ENCODE peak calls at places on chromosome 21, in eight cellular contexts. T is left ventricle myocardium inferior; P is CD4-positive, alpha-beta memory T cell; Q is SK-N-SH; E is GM23338; K is right atrium auricular region; G is ovary; M is Karpas-422. I is an unnamed sample.
A peak's percentile ranks its signal among the peaks of the same experiment; 100 is the strongest.

GRCh38 chr21:38311765-38312164 is 55.0 kb downstream of the KCNJ15 start:
- DNase-seq in M (no peak), T (no peak), G (no peak), P (no peak), E (no peak), K (no peak), Q (no peak), I (no peak)

GRCh38 chr21:36542312-36543101 is 62.6 kb upstream of the CLDN14 start:
- DNase-seq in Q (no peak), E (peak; percentile 85), M (peak; percentile 48), P (no peak), K (no peak), G (no peak), T (no peak), I (no peak)

GRCh38 chr21:42557420-42557819 is 43.8 kb downstream of the SLC37A1 start:
- DNase-seq in E (no peak), Q (no peak), K (no peak), M (no peak), T (no peak), P (no peak), G (no peak), I (no peak)

GRCh38 chr21:38159355-38159754 is 97.4 kb upstream of the KCNJ15 start:
- DNase-seq in Q (peak; percentile 57), M (peak; percentile 86), T (peak; percentile 21), K (peak; percentile 72), G (peak; percentile 50), P (peak; percentile 45), E (peak; percentile 89), I (peak; percentile 62)

GRCh38 chr21:44466996-44467858 is 11.9 kb downstream of the LRRC3 start:
- DNase-seq in M (no peak), T (no peak), P (no peak), Q (no peak), K (no peak), E (no peak), G (no peak), I (no peak)

GRCh38 chr21:23384679-23385078 is 2222.6 kb downstream of the MRPL39 start:
- DNase-seq in E (peak; percentile 74), G (no peak), T (no peak), M (no peak), Q (no peak), P (no peak), K (no peak), I (no peak)

GRCh38 chr21:42004406-42005199 is 5.6 kb downstream of the ZBTB21 start:
- DNase-seq in P (no peak), M (no peak), K (no peak), T (no peak), E (no peak), Q (no peak), G (no peak), I (no peak)

GRCh38 chr21:42398414-42399030 is 2.7 kb upstream of the TMPRSS3 start:
- DNase-seq in E (no peak), K (no peak), T (no peak), Q (no peak), G (no peak), M (peak; percentile 51), P (no peak), I (no peak)

GRCh38 chr21:42781150-42781980 is 98.0 kb downstream of the WDR4 start:
- DNase-seq in T (no peak), Q (peak; percentile 83), M (no peak), G (peak; percentile 65), E (peak; percentile 63), K (no peak), P (no peak), I (no peak)

GRCh38 chr21:20523191-20523590 is 475.0 kb upstream of the NCAM2 start:
- DNase-seq in T (no peak), E (no peak), M (no peak), G (no peak), P (no peak), K (no peak), Q (no peak), I (no peak)

GRCh38 chr21:42164064-42164789 is 54.7 kb upstream of the ABCG1 start:
- DNase-seq in G (no peak), Q (peak; percentile 52), P (peak; percentile 51), K (no peak), M (peak; percentile 71), T (peak; percentile 61), E (peak; percentile 58), I (peak; percentile 65)

GRCh38 chr21:44291078-44291935 is 5.6 kb downstream of the AIRE start:
- DNase-seq in M (no peak), Q (no peak), T (no peak), K (no peak), E (no peak), P (no peak), G (no peak), I (no peak)

GRCh38 chr21:33685613-33686197 is 43.4 kb downstream of the ITSN1 start:
- DNase-seq in M (no peak), P (no peak), T (no peak), E (peak; percentile 41), K (no peak), Q (no peak), G (no peak), I (no peak)

GRCh38 chr21:45487891-45488600 is 54.2 kb downstream of the SLC19A1 start:
- DNase-seq in M (no peak), G (no peak), K (no peak), E (no peak), T (no peak), P (no peak), Q (no peak), I (no peak)

GRCh38 chr21:45485686-45486442 is 56.4 kb downstream of the SLC19A1 start:
- DNase-seq in Q (no peak), P (no peak), G (no peak), M (no peak), T (no peak), K (no peak), E (no peak), I (no peak)

GRCh38 chr21:45487161-45487806 is 55.0 kb downstream of the SLC19A1 start:
- DNase-seq in M (no peak), T (no peak), Q (no peak), E (no peak), G (no peak), P (no peak), K (no peak), I (peak; percentile 8)

GRCh38 chr21:45484318-45484717 is 57.9 kb downstream of the SLC19A1 start:
- DNase-seq in K (no peak), M (no peak), Q (no peak), E (no peak), G (no peak), T (no peak), P (no peak), I (no peak)

GRCh38 chr21:45486443-45487160 is 55.6 kb downstream of the SLC19A1 start:
- DNase-seq in G (no peak), M (no peak), T (no peak), E (no peak), Q (no peak), K (no peak), P (no peak), I (no peak)
- H3K27ac ChIP-seq in G (no peak overlapping the region), M (no peak overlapping the region), T (no peak overlapping the region), E (no peak overlapping the region), Q (no peak overlapping the region), K (no peak overlapping the region), P (no peak overlapping the region), I (no peak overlapping the region)

GRCh38 chr21:46299167-46299566 is 13.0 kb downstream of the YBEY start:
- DNase-seq in P (no peak), K (no peak), E (no peak), M (no peak), Q (no peak), T (no peak), G (no peak), I (no peak)

GRCh38 chr21:46297311-46298082 is 11.4 kb downstream of the YBEY start:
- DNase-seq in P (peak; percentile 10), G (peak; percentile 43), Q (no peak), E (peak; percentile 79), T (peak; percentile 38), M (no peak), K (no peak), I (peak; percentile 30)

GRCh38 chr21:46295996-46296752 is 10.0 kb downstream of the YBEY start:
- DNase-seq in P (peak; percentile 63), T (peak; percentile 92), E (peak; percentile 59), Q (no peak), G (peak; percentile 73), M (no peak), K (peak; percentile 94), I (peak; percentile 92)

GRCh38 chr21:46295177-46295711 is 9.1 kb downstream of the YBEY start:
- DNase-seq in G (no peak), P (no peak), K (no peak), M (no peak), Q (peak; percentile 37), T (peak; percentile 42), E (peak; percentile 22), I (no peak)

GRCh38 chr21:46298083-46298412 is 11.9 kb downstream of the YBEY start:
- DNase-seq in E (no peak), P (no peak), T (no peak), M (no peak), Q (no peak), G (no peak), K (no peak), I (no peak)
- H3K4me3 ChIP-seq in E (peak overlapping the region; percentile 75), P (peak overlapping the region; percentile 32), T (peak overlapping the region; percentile 70), M (no peak overlapping the region), Q (no peak overlapping the region), G (peak overlapping the region; percentile 23), K (peak overlapping the region; percentile 54), I (peak overlapping the region; percentile 58)

GRCh38 chr21:31128234-31128633 is 90.0 kb upstream of the KRTAP19-8 start:
- DNase-seq in E (no peak), M (no peak), T (no peak), K (no peak), Q (no peak), P (no peak), G (no peak), I (no peak)

GRCh38 chr21:31119199-31119598 is 80.9 kb upstream of the KRTAP19-8 start:
- DNase-seq in E (no peak), T (no peak), P (no peak), G (no peak), K (no peak), Q (no peak), M (no peak), I (no peak)

GRCh38 chr21:31124005-31124404 is 85.7 kb upstream of the KRTAP19-8 start:
- DNase-seq in G (no peak), K (no peak), M (peak; percentile 84), Q (no peak), P (no peak), E (peak; percentile 29), T (no peak), I (no peak)
- H3K36me3 ChIP-seq in G (no peaks in the 10 kb centered on the region), K (no peaks in the 10 kb centered on the region), M (no peaks in the 10 kb centered on the region), Q (no peaks in the 10 kb centered on the region), P (peaks cover 73% of the 10 kb centered on the region), E (no peaks in the 10 kb centered on the region), T (no peaks in the 10 kb centered on the region), I (no peaks in the 10 kb centered on the region)

DNA sequence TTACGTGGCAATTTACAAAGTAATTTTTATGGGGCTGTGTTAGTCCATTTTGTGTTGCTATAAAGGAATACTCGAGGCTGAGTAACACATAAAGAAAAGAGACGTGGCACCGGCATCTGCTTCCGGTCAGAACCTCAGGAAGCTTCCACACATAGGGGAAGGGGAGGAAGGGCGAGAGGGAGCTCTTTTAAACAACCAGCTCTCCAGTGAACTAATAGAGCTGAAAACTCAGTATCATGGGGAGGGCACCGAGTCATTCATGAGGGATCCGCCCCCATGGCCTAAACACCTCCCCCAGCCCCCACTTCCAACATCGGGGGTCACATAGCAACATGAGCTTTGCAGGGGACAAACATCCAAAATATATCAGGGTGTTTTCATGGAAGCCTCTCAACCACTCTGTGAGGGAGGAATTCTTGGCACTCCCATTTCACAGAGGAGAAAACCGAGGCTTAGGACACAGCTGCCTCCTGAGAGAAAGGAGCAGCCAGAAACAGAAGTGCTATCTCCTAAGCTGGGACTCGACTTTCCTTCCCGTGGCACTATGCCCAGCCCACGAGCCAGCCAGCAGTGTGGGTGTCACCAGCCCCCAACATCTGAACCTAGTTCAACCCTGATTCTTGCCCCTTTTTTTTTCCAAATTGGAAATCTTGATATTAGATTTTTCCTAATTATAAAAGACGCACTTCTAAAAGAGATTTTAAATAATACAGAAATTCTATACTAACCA is 29.1 kb downstream of the MIS18A start:
- DNase-seq in Q (no peak), G (no peak), P (no peak), K (no peak), T (no peak), E (no peak), M (no peak), I (no peak)
- H3K27ac ChIP-seq in Q (no peak overlapping the region), G (no peak overlapping the region), P (no peak overlapping the region), K (no peak overlapping the region), T (no peak overlapping the region), E (no peak overlapping the region), M (no peak overlapping the region), I (no peak overlapping the region)

I was measured in heart right ventricle.